ENCODE peak calls at places on chromosomes 3 and 15, in nine cellular contexts. C is brain microvascular endothelial cell, E is IMR-90, X is lung, P is neuronal stem cell, J is suprapubic skin, N is astrocyte, K is Peyer's patch, A is endothelial cell of umbilical vein. D is an unnamed sample.
A peak's percentile ranks its signal among the peaks of the same experiment; 100 is the strongest.

GRCh38 chr3:184117649-184118048 is 17.5 kb upstream of the EIF2B5 start:
- DNase-seq in A (no peak), C (no peak), E (no peak), P (no peak), N (no peak), J (no peak), X (no peak), K (no peak), D (no peak)

GRCh38 chr3:131091768-131092167 is 65.1 kb downstream of the NEK11 start:
- DNase-seq in A (no peak), K (no peak), J (no peak), C (peak; percentile 28), N (peak; percentile 26), P (no peak), E (peak; percentile 30), X (no peak), D (no peak)

GRCh38 chr3:87654184-87654583 is 377.8 kb upstream of the POU1F1 start:
- DNase-seq in P (no peak), E (no peak), J (no peak), X (no peak), K (no peak), A (no peak), N (no peak), C (no peak), D (no peak)

GRCh38 chr3:118772036-118773030 is 262.3 kb downstream of the IGSF11 start:
- DNase-seq in E (no peak), C (no peak), J (no peak), X (no peak), N (peak; percentile 8), A (no peak), K (no peak), P (no peak), D (no peak)

GRCh38 chr15:77584201-77584600 is 48.5 kb downstream of the LINGO1 start:
- DNase-seq in J (no peak), N (no peak), E (no peak), A (no peak), K (no peak), C (no peak), X (no peak), P (no peak), D (no peak)

GRCh38 chr3:155202626-155203025 is 90.9 kb downstream of the STRIT1 start:
- DNase-seq in K (no peak), J (no peak), E (peak; percentile 54), C (no peak), A (no peak), P (no peak), X (no peak), N (no peak), D (no peak)

GRCh38 chr3:105409364-105409763 is 42.7 kb downstream of the ALCAM start:
- DNase-seq in J (no peak), C (no peak), A (no peak), P (no peak), X (no peak), N (no peak), E (no peak), K (no peak), D (no peak)

GRCh38 chr3:111173328-111173900 is 101.8 kb downstream of the NECTIN3 start:
- DNase-seq in J (no peak), X (no peak), E (peak; percentile 37), K (no peak), A (no peak), N (peak; percentile 34), P (peak; percentile 8), C (peak; percentile 5), D (no peak)

GRCh38 chr3:191627064-191627463 is 166.1 kb downstream of the PYDC2 start:
- DNase-seq in A (no peak), C (no peak), K (no peak), E (no peak), X (no peak), P (no peak), N (peak; percentile 3), J (no peak), D (no peak)

GRCh38 chr3:12934431-12934830 is 93.1 kb upstream of the RPL32 start:
- DNase-seq in E (no peak), N (peak; percentile 74), X (no peak), A (no peak), K (no peak), C (peak; percentile 20), J (no peak), P (no peak), D (no peak)

GRCh38 chr3:12931273-12931905 is 90.0 kb upstream of the RPL32 start:
- DNase-seq in N (no peak), K (no peak), C (no peak), X (no peak), A (no peak), J (no peak), P (no peak), E (no peak), D (no peak)

GRCh38 chr3:12932754-12933153 is 91.4 kb upstream of the RPL32 start:
- DNase-seq in K (no peak), N (no peak), X (no peak), J (no peak), E (no peak), A (no peak), C (no peak), P (no peak), D (no peak)

GRCh38 chr3:12933901-12934300 is 92.5 kb upstream of the RPL32 start:
- DNase-seq in E (no peak), K (no peak), J (no peak), P (no peak), N (no peak), A (no peak), C (no peak), X (no peak), D (no peak)

GRCh38 chr3:12932347-12932746 is 91.0 kb upstream of the RPL32 start:
- DNase-seq in E (no peak), K (no peak), J (no peak), P (no peak), N (no peak), A (no peak), X (no peak), C (no peak), D (no peak)
- H3K27ac ChIP-seq in E (no peak overlapping the region), K (no peak overlapping the region), J (no peak overlapping the region), P (no peak overlapping the region), N (no peak overlapping the region), A (no peak overlapping the region), X (peak overlapping the region; percentile 59), C (no peak overlapping the region), D (no peak overlapping the region)

GRCh38 chr15:40369474-40369869 is 11.5 kb downstream of the DISP2 start:
- DNase-seq in A (no peak), K (no peak), N (no peak), C (no peak), J (no peak), X (no peak), P (no peak), E (no peak), D (no peak)

GRCh38 chr15:40368701-40369473 is 10.9 kb downstream of the DISP2 start:
- DNase-seq in E (no peak), J (no peak), P (no peak), A (no peak), N (no peak), X (no peak), C (no peak), K (no peak), D (no peak)

GRCh38 chr15:40367038-40367672 is 9.1 kb downstream of the DISP2 start:
- DNase-seq in E (no peak), P (no peak), K (peak; percentile 53), A (no peak), J (no peak), N (no peak), C (no peak), X (no peak), D (no peak)

GRCh38 chr15:40366204-40367037 is 8.4 kb downstream of the DISP2 start:
- DNase-seq in N (no peak), E (no peak), C (no peak), X (no peak), P (no peak), A (no peak), K (no peak), J (no peak), D (no peak)

GRCh38 chr15:40367673-40368611 is 9.9 kb downstream of the DISP2 start:
- DNase-seq in A (peak; percentile 85), C (peak; percentile 72), X (peak; percentile 88), K (peak; percentile 94), E (peak; percentile 87), P (peak; percentile 86), N (peak; percentile 69), J (peak; percentile 89), D (no peak)
- H3K4me3 ChIP-seq in A (no peak overlapping the region), C (peak overlapping the region; percentile 33), X (no peak overlapping the region), K (peak overlapping the region; percentile 38), E (no peak overlapping the region), P (peak overlapping the region; percentile 31), N (peak overlapping the region; percentile 33), J (peak overlapping the region; percentile 45), D (peak overlapping the region; percentile 62)

GRCh38 chr3:47054414-47054813 is 74.9 kb downstream of the NBEAL2 start:
- DNase-seq in C (no peak), K (no peak), J (no peak), A (no peak), E (no peak), N (no peak), X (no peak), P (no peak), D (no peak)

GRCh38 chr3:47057212-47057671 is 77.8 kb downstream of the NBEAL2 start:
- DNase-seq in E (peak; percentile 31), X (no peak), A (no peak), C (no peak), J (no peak), P (no peak), K (no peak), N (peak; percentile 69), D (no peak)

GRCh38 chr3:47056705-47057104 is 77.2 kb downstream of the NBEAL2 start:
- DNase-seq in E (no peak), P (no peak), C (no peak), N (no peak), J (no peak), X (no peak), A (no peak), K (no peak), D (no peak)
- H3K27ac ChIP-seq in E (no peak overlapping the region), P (no peak overlapping the region), C (no peak overlapping the region), N (no peak overlapping the region), J (no peak overlapping the region), X (no peak overlapping the region), A (no peak overlapping the region), K (no peak overlapping the region), D (no peak overlapping the region)

DNA sequence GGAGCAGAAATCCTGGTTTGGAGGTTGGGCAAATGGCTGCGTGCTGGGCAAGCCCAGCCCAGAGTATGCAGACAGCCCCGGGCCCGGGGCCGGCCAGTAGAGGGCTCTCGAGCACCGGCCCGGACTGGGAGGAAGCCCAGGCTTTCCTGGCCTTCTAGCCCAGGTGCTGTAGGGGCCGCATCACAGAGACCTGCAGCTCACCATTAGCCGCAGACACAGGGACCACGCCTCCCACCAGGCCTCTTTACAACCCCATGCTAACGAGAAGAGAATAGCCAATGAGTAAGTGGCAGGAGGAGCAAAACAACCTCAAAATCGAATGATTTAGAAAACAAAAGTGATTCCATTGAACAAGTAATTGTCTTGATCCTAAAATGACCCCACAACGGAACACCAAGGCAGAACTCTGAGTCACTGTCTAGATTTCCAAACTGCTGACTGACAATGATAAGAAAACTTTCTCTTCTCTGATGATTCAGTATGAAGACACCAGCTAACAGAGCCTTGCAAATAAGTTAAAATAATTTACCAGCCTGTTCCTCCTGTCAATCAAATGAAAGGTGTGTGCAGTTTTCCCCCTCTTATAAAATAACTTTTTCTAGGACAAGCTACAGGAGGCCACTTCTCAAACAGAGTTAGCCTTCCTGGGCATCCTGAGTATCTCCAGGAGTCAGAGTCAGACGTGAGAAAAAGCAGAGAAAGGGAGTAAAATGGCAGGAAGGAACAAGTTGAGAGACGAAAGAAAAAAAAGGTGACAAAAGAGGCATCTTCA is 102.2 kb downstream of the DGKG start:
- DNase-seq in E (peak; percentile 73), K (peak; percentile 83), C (peak; percentile 86), N (peak; percentile 54), J (no peak), X (peak; percentile 74), A (peak; percentile 58), P (peak; percentile 62), D (no peak)
- H3K4me3 ChIP-seq in E (peak overlapping the region; percentile 6), K (no peak overlapping the region), C (peak overlapping the region; percentile 5), N (peak overlapping the region; percentile 36), J (no peak overlapping the region), X (no peak overlapping the region), A (no peak overlapping the region), P (no peak overlapping the region), D (no peak overlapping the region)